ENCODE peak calls at places on chromosome 16, in nine cellular contexts. One of them, this sample, is unnamed.

GRCh38 chr16:5066511-5066910 is 755 bp upstream of the C16orf89 start:
- DNase-seq in neural crest cell: no peak
- DNase-seq in fibroblast of the conjunctiva: no peak
- DNase-seq in SW480: no peak
- DNase-seq in pons: no peak
- DNase-seq in GM12892: no peak
- DNase-seq in cardiac muscle cell: no peak
- DNase-seq in MM.1S: no peak
- DNase-seq in GM10248: no peak
- DNase-seq in this sample: no peak

GRCh38 chr16:15539197-15539596 is 103.8 kb downstream of the MARF1 start:
- DNase-seq in neural crest cell: no peak
- DNase-seq in fibroblast of the conjunctiva: no peak
- DNase-seq in SW480: peak
- DNase-seq in pons: no peak
- DNase-seq in GM12892: no peak
- DNase-seq in cardiac muscle cell: no peak
- DNase-seq in MM.1S: no peak
- DNase-seq in GM10248: no peak
- DNase-seq in this sample: no peak

GRCh38 chr16:88208112-88208511 is 174.6 kb upstream of the ZNF469 start:
- DNase-seq in neural crest cell: no peak
- DNase-seq in fibroblast of the conjunctiva: no peak
- DNase-seq in SW480: no peak
- DNase-seq in pons: no peak
- DNase-seq in GM12892: no peak
- DNase-seq in cardiac muscle cell: no peak
- DNase-seq in MM.1S: no peak
- DNase-seq in GM10248: no peak
- DNase-seq in this sample: no peak

GRCh38 chr16:56355221-56355620 is 70.1 kb downstream of the AMFR start:
- DNase-seq in neural crest cell: no peak
- DNase-seq in fibroblast of the conjunctiva: no peak
- DNase-seq in SW480: no peak
- DNase-seq in pons: no peak
- DNase-seq in GM12892: no peak
- DNase-seq in cardiac muscle cell: no peak
- DNase-seq in MM.1S: no peak
- DNase-seq in GM10248: no peak
- DNase-seq in this sample: no peak

GRCh38 chr16:56013962-56014552 is 138.9 kb upstream of the CES5A start:
- DNase-seq in neural crest cell: peak
- DNase-seq in fibroblast of the conjunctiva: no peak
- DNase-seq in SW480: peak
- DNase-seq in pons: peak
- DNase-seq in GM12892: no peak
- DNase-seq in cardiac muscle cell: peak
- DNase-seq in MM.1S: peak
- DNase-seq in GM10248: peak
- DNase-seq in this sample: peak

GRCh38 chr16:89588413-89589109 is 13.0 kb downstream of the CPNE7 start:
- DNase-seq in neural crest cell: no peak
- DNase-seq in fibroblast of the conjunctiva: no peak
- DNase-seq in SW480: no peak
- DNase-seq in pons: no peak
- DNase-seq in GM12892: no peak
- DNase-seq in cardiac muscle cell: no peak
- DNase-seq in MM.1S: no peak
- DNase-seq in GM10248: no peak
- DNase-seq in this sample: no peak

GRCh38 chr16:88339926-88340754 is 42.6 kb upstream of the ZNF469 start:
- DNase-seq in neural crest cell: no peak
- DNase-seq in fibroblast of the conjunctiva: no peak
- DNase-seq in SW480: peak
- DNase-seq in pons: no peak
- DNase-seq in GM12892: no peak
- DNase-seq in cardiac muscle cell: no peak
- DNase-seq in MM.1S: no peak
- DNase-seq in GM10248: no peak
- DNase-seq in this sample: no peak

GRCh38 chr16:67844441-67844840 is 2.3 kb upstream of the NUTF2 start:
- DNase-seq in neural crest cell: no peak
- DNase-seq in fibroblast of the conjunctiva: no peak
- DNase-seq in SW480: no peak
- DNase-seq in pons: no peak
- DNase-seq in GM12892: no peak
- DNase-seq in cardiac muscle cell: no peak
- DNase-seq in MM.1S: no peak
- DNase-seq in GM10248: no peak
- DNase-seq in this sample: no peak

GRCh38 chr16:87853411-87854052 is 15.8 kb downstream of the SLC7A5 start:
- DNase-seq in neural crest cell: peak
- DNase-seq in fibroblast of the conjunctiva: peak
- DNase-seq in SW480: peak
- DNase-seq in pons: peak
- DNase-seq in GM12892: peak
- DNase-seq in cardiac muscle cell: peak
- DNase-seq in MM.1S: no peak
- DNase-seq in GM10248: peak
- DNase-seq in this sample: peak